ENCODE peak calls at places on chromosomes 1 and 21, in five cellular contexts. One of them, this sample, is unnamed.

GRCh38 chr21:36509966-36510742 is 30.2 kb upstream of the CLDN14 start:
- DNase-seq in D721Med: no peak
- DNase-seq in keratinocyte: no peak
- DNase-seq in bronchial epithelial cell: peak; percentile 69
- DNase-seq in left ventricle myocardium inferior: no peak
- DNase-seq in this sample: no peak

GRCh38 chr1:1157914-1158710 is 15.6 kb upstream of the TTLL10 start:
- DNase-seq in keratinocyte: no peak
- DNase-seq in D721Med: no peak
- DNase-seq in left ventricle myocardium inferior: peak; percentile 54
- DNase-seq in bronchial epithelial cell: no peak
- DNase-seq in this sample: no peak

GRCh38 chr1:81509619-81510018 is 291.1 kb upstream of the ADGRL2 start:
- DNase-seq in D721Med: no peak
- DNase-seq in bronchial epithelial cell: peak; percentile 95
- DNase-seq in left ventricle myocardium inferior: no peak
- DNase-seq in keratinocyte: peak; percentile 17
- DNase-seq in this sample: no peak

GRCh38 chr1:6614953-6615785 is 1.6 kb downstream of the PHF13 start:
- DNase-seq in D721Med: no peak
- DNase-seq in bronchial epithelial cell: no peak
- DNase-seq in left ventricle myocardium inferior: no peak
- DNase-seq in keratinocyte: no peak
- DNase-seq in this sample: no peak

GRCh38 chr1:229230136-229230892 is 40.6 kb upstream of the RAB4A start:
- DNase-seq in bronchial epithelial cell: peak; percentile 74
- DNase-seq in left ventricle myocardium inferior: no peak
- DNase-seq in keratinocyte: no peak
- DNase-seq in D721Med: no peak
- DNase-seq in this sample: no peak

GRCh38 chr1:53734650-53735211 is 4.2 kb downstream of the GLIS1 start:
- DNase-seq in bronchial epithelial cell: peak; percentile 29
- DNase-seq in left ventricle myocardium inferior: no peak
- DNase-seq in D721Med: no peak
- DNase-seq in keratinocyte: no peak
- DNase-seq in this sample: no peak

GRCh38 chr1:27830621-27831424 is at the start of gene PPP1R8:
- DNase-seq in left ventricle myocardium inferior: peak; percentile 93
- DNase-seq in bronchial epithelial cell: peak; percentile 90
- DNase-seq in keratinocyte: peak; percentile 53
- DNase-seq in D721Med: no peak
- DNase-seq in this sample: peak; percentile 89

GRCh38 chr1:200437556-200438203 is 27.8 kb upstream of the ZNF281 start:
- DNase-seq in left ventricle myocardium inferior: no peak
- DNase-seq in D721Med: no peak
- DNase-seq in keratinocyte: no peak
- DNase-seq in bronchial epithelial cell: no peak
- DNase-seq in this sample: no peak

GRCh38 chr1:233081686-233082085 is 131.3 kb downstream of the NTPCR start:
- DNase-seq in left ventricle myocardium inferior: no peak
- DNase-seq in D721Med: no peak
- DNase-seq in bronchial epithelial cell: peak; percentile 20
- DNase-seq in keratinocyte: no peak
- DNase-seq in this sample: no peak

GRCh38 chr1:246492611-246493245 is 14.4 kb downstream of the SMYD3 start:
- DNase-seq in left ventricle myocardium inferior: peak; percentile 60
- DNase-seq in keratinocyte: no peak
- DNase-seq in D721Med: peak; percentile 61
- DNase-seq in bronchial epithelial cell: peak; percentile 63
- DNase-seq in this sample: peak; percentile 49

GRCh38 chr1:27521336-27522147 is 31.6 kb upstream of the WASF2 start:
- DNase-seq in D721Med: no peak
- DNase-seq in left ventricle myocardium inferior: peak; percentile 63
- DNase-seq in keratinocyte: no peak
- DNase-seq in bronchial epithelial cell: no peak
- DNase-seq in this sample: no peak

GRCh38 chr1:44584167-44584566 is 90.1 kb downstream of the TMEM53 start:
- DNase-seq in bronchial epithelial cell: no peak
- DNase-seq in D721Med: no peak
- DNase-seq in left ventricle myocardium inferior: no peak
- DNase-seq in keratinocyte: no peak
- DNase-seq in this sample: no peak

GRCh38 chr1:47569681-47570470 is 132.0 kb downstream of the FOXD2 start:
- DNase-seq in left ventricle myocardium inferior: no peak
- DNase-seq in D721Med: no peak
- DNase-seq in bronchial epithelial cell: peak; percentile 97
- DNase-seq in keratinocyte: peak; percentile 86
- DNase-seq in this sample: peak; percentile 65

GRCh38 chr21:31911138-31911907 is 38.5 kb downstream of the HUNK start:
- DNase-seq in keratinocyte: peak; percentile 21
- DNase-seq in left ventricle myocardium inferior: no peak
- DNase-seq in D721Med: no peak
- DNase-seq in bronchial epithelial cell: peak; percentile 71
- DNase-seq in this sample: peak; percentile 72

GRCh38 chr1:160205974-160206369 is 788 bp downstream of the PEA15 start:
- DNase-seq in D721Med: no peak
- DNase-seq in keratinocyte: no peak
- DNase-seq in bronchial epithelial cell: peak; percentile 78
- DNase-seq in left ventricle myocardium inferior: peak; percentile 33
- DNase-seq in this sample: no peak

GRCh38 chr1:78839704-78840277 is 166.7 kb downstream of the ADGRL4 start:
- DNase-seq in keratinocyte: no peak
- DNase-seq in left ventricle myocardium inferior: no peak
- DNase-seq in D721Med: no peak
- DNase-seq in bronchial epithelial cell: peak; percentile 58
- DNase-seq in this sample: no peak

GRCh38 chr1:91165033-91165654 is 143.3 kb upstream of the ZNF644 start:
- DNase-seq in keratinocyte: no peak
- DNase-seq in D721Med: peak; percentile 29
- DNase-seq in left ventricle myocardium inferior: peak; percentile 69
- DNase-seq in bronchial epithelial cell: peak; percentile 36
- DNase-seq in this sample: peak; percentile 3

GRCh38 chr1:77831976-77832695 is 52.7 kb downstream of the MIGA1 start:
- DNase-seq in keratinocyte: no peak
- DNase-seq in left ventricle myocardium inferior: no peak
- DNase-seq in bronchial epithelial cell: no peak
- DNase-seq in D721Med: no peak
- DNase-seq in this sample: no peak

GRCh38 chr1:50218344-50218743 is 109.6 kb downstream of the ELAVL4 start:
- DNase-seq in keratinocyte: no peak
- DNase-seq in left ventricle myocardium inferior: no peak
- DNase-seq in D721Med: no peak
- DNase-seq in bronchial epithelial cell: no peak
- DNase-seq in this sample: no peak

GRCh38 chr1:156310962-156311361 is 11.9 kb upstream of the VHLL start:
- DNase-seq in D721Med: no peak
- DNase-seq in keratinocyte: no peak
- DNase-seq in left ventricle myocardium inferior: no peak
- DNase-seq in bronchial epithelial cell: peak; percentile 50
- DNase-seq in this sample: no peak

GRCh38 chr1:17998889-17999288 is 108.7 kb upstream of the IGSF21 start:
- DNase-seq in keratinocyte: no peak
- DNase-seq in D721Med: no peak
- DNase-seq in left ventricle myocardium inferior: no peak
- DNase-seq in bronchial epithelial cell: no peak
- DNase-seq in this sample: no peak
- TF ChIP-seq CTCF in keratinocyte: peak; percentile 34
- TF ChIP-seq CTCF in D721Med: peak; percentile 2
- TF ChIP-seq CTCF in left ventricle myocardium inferior: peak; percentile 41
- TF ChIP-seq CTCF in bronchial epithelial cell: no peak
- TF ChIP-seq CTCF in this sample: peak; percentile 9

GRCh38 chr1:172176206-172176605 is 244.3 kb upstream of the C1orf105 start:
- DNase-seq in left ventricle myocardium inferior: no peak
- DNase-seq in keratinocyte: no peak
- DNase-seq in bronchial epithelial cell: no peak
- DNase-seq in D721Med: no peak
- DNase-seq in this sample: no peak

GRCh38 chr1:172180886-172181285 is 239.6 kb upstream of the C1orf105 start:
- DNase-seq in bronchial epithelial cell: peak; percentile 30
- DNase-seq in keratinocyte: no peak
- DNase-seq in D721Med: no peak
- DNase-seq in left ventricle myocardium inferior: peak; percentile 52
- DNase-seq in this sample: no peak

GRCh38 chr1:172177849-172178248 is 242.6 kb upstream of the C1orf105 start:
- DNase-seq in bronchial epithelial cell: peak; percentile 79
- DNase-seq in keratinocyte: no peak
- DNase-seq in D721Med: no peak
- DNase-seq in left ventricle myocardium inferior: no peak
- DNase-seq in this sample: no peak

GRCh38 chr1:172178846-172179245 is 241.6 kb upstream of the C1orf105 start:
- DNase-seq in left ventricle myocardium inferior: no peak
- DNase-seq in keratinocyte: no peak
- DNase-seq in bronchial epithelial cell: no peak
- DNase-seq in D721Med: no peak
- DNase-seq in this sample: no peak
- TF ChIP-seq CTCF in left ventricle myocardium inferior: no peak
- TF ChIP-seq CTCF in keratinocyte: no peak
- TF ChIP-seq CTCF in bronchial epithelial cell: no peak
- TF ChIP-seq CTCF in D721Med: no peak
- TF ChIP-seq CTCF in this sample: no peak

DNA sequence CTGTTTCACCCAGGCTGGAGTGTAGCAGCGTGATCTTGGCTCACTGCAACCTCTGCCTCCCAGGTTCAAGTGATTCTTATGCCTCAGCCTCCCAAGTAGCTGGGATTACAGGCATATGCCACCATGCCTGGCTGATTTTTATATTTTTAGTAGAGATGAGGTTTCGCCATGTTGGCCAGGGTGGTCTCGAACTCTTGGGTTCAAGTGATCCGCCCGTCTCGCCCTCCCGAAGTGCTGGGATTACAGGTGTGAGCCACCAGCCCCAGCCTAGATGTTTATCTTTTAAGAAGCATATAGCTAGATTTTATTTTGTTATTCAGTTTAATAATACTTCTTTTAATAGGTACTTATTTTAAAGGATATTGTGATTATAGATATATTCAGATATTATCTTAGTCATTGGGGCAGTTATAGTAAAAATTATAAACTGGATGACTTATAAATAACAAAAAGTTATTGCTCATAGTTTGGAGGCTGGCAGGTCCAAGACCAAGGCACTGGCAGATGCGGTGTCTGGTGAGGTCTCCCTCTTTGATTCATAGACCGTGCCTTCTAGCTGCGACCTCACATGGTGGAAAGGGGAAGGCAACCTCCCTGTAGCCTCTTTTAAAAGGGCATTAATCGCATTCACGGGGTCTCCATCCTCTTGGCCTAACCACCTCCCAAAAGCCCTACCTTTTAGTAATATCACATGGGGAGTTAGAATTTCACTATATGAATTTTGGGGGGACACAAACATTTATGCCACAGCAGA is 3.1 kb upstream of the KCNE2 start:
- DNase-seq in bronchial epithelial cell: no peak
- DNase-seq in keratinocyte: no peak
- DNase-seq in left ventricle myocardium inferior: no peak
- DNase-seq in D721Med: no peak
- DNase-seq in this sample: no peak
- TF ChIP-seq CTCF in bronchial epithelial cell: no peak
- TF ChIP-seq CTCF in keratinocyte: no peak
- TF ChIP-seq CTCF in left ventricle myocardium inferior: no peak
- TF ChIP-seq CTCF in D721Med: peak; percentile 2
- TF ChIP-seq CTCF in this sample: no peak

GRCh38 chr1:154694995-154695394 is 87.0 kb upstream of the ADAR start:
- DNase-seq in bronchial epithelial cell: no peak
- DNase-seq in keratinocyte: no peak
- DNase-seq in left ventricle myocardium inferior: no peak
- DNase-seq in D721Med: no peak
- DNase-seq in this sample: no peak

GRCh38 chr1:154696460-154696859 is 88.5 kb upstream of the ADAR start:
- DNase-seq in bronchial epithelial cell: no peak
- DNase-seq in D721Med: no peak
- DNase-seq in left ventricle myocardium inferior: no peak
- DNase-seq in keratinocyte: no peak
- DNase-seq in this sample: no peak

GRCh38 chr1:154698320-154699096 is 90.5 kb upstream of the ADAR start:
- DNase-seq in keratinocyte: peak; percentile 15
- DNase-seq in left ventricle myocardium inferior: no peak
- DNase-seq in bronchial epithelial cell: peak; percentile 32
- DNase-seq in D721Med: no peak
- DNase-seq in this sample: no peak

GRCh38 chr1:154697710-154698109 is 89.7 kb upstream of the ADAR start:
- DNase-seq in keratinocyte: peak; percentile 40
- DNase-seq in D721Med: no peak
- DNase-seq in left ventricle myocardium inferior: no peak
- DNase-seq in bronchial epithelial cell: peak; percentile 85
- DNase-seq in this sample: no peak

GRCh38 chr1:154696001-154696400 is 88.0 kb upstream of the ADAR start:
- DNase-seq in left ventricle myocardium inferior: no peak
- DNase-seq in D721Med: no peak
- DNase-seq in bronchial epithelial cell: no peak
- DNase-seq in keratinocyte: no peak
- DNase-seq in this sample: no peak
- TF ChIP-seq CTCF in left ventricle myocardium inferior: peak; percentile 29
- TF ChIP-seq CTCF in D721Med: peak; percentile 34
- TF ChIP-seq CTCF in bronchial epithelial cell: no peak
- TF ChIP-seq CTCF in keratinocyte: no peak
- TF ChIP-seq CTCF in this sample: peak; percentile 26

GRCh38 chr1:108561145-108561458 is 1.2 kb downstream of the EEIG2 start:
- DNase-seq in bronchial epithelial cell: peak; percentile 52
- DNase-seq in left ventricle myocardium inferior: no peak
- DNase-seq in keratinocyte: no peak
- DNase-seq in D721Med: peak; percentile 17
- DNase-seq in this sample: no peak
- TF ChIP-seq CTCF in bronchial epithelial cell: no peak
- TF ChIP-seq CTCF in left ventricle myocardium inferior: no peak
- TF ChIP-seq CTCF in keratinocyte: no peak
- TF ChIP-seq CTCF in D721Med: no peak
- TF ChIP-seq CTCF in this sample: no peak

GRCh38 chr1:218301217-218301616 is 16.1 kb downstream of the RRP15 start:
- DNase-seq in keratinocyte: no peak
- DNase-seq in left ventricle myocardium inferior: no peak
- DNase-seq in D721Med: no peak
- DNase-seq in bronchial epithelial cell: no peak
- DNase-seq in this sample: no peak

GRCh38 chr1:218298398-218298797 is 13.3 kb downstream of the RRP15 start:
- DNase-seq in left ventricle myocardium inferior: no peak
- DNase-seq in D721Med: no peak
- DNase-seq in keratinocyte: no peak
- DNase-seq in bronchial epithelial cell: no peak
- DNase-seq in this sample: no peak

GRCh38 chr1:218297867-218298266 is 12.8 kb downstream of the RRP15 start:
- DNase-seq in D721Med: no peak
- DNase-seq in keratinocyte: no peak
- DNase-seq in bronchial epithelial cell: peak; percentile 28
- DNase-seq in left ventricle myocardium inferior: no peak
- DNase-seq in this sample: no peak

GRCh38 chr1:218302155-218302554 is 17.1 kb downstream of the RRP15 start:
- DNase-seq in left ventricle myocardium inferior: no peak
- DNase-seq in keratinocyte: no peak
- DNase-seq in bronchial epithelial cell: no peak
- DNase-seq in D721Med: no peak
- DNase-seq in this sample: no peak

DNA sequence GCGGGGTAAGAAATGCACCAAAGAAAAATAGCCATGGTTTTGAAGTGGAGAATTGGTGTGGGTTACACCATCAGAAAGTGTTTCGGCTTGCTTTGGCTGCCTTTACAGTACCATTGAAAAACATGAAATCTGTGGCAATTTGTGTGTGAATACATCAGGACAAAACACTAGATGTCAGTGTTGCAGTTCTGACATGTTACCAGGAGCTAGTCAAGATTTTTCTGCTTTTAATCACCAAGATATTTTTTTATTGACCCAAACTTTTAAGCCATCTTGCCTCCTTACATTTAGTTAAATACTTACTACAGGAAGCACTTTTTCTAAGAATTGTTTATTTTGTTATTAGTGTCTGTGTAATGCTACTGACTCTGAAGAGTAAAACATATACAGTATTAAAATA is 14.3 kb downstream of the RRP15 start:
- DNase-seq in left ventricle myocardium inferior: no peak
- DNase-seq in D721Med: no peak
- DNase-seq in keratinocyte: no peak
- DNase-seq in bronchial epithelial cell: peak; percentile 60
- DNase-seq in this sample: peak; percentile 30
- TF ChIP-seq CTCF in left ventricle myocardium inferior: peak; percentile 59
- TF ChIP-seq CTCF in D721Med: peak; percentile 58
- TF ChIP-seq CTCF in keratinocyte: peak; percentile 44
- TF ChIP-seq CTCF in bronchial epithelial cell: peak; percentile 43
- TF ChIP-seq CTCF in this sample: peak; percentile 61

This sample was measured in AG09319.